ENCODE peak calls at places on chromosomes 1 and 21, in five cellular contexts. J is spleen, M is choroid plexus epithelial cell, L is hepatocyte, C is dorsolateral prefrontal cortex. B is an unnamed sample.
A peak's percentile ranks its signal among the peaks of the same experiment; 100 is the strongest.

GRCh38 chr1:111541721-111542120 is 38.3 kb upstream of the ADORA3 start:
- DNase-seq in M (peak; percentile 56), L (no peak), J (no peak), C (no peak), B (peak; percentile 14)

GRCh38 chr1:115466433-115466832 is 128.4 kb upstream of the NGF start:
- DNase-seq in J (no peak), L (no peak), M (peak; percentile 28), C (no peak), B (no peak)

GRCh38 chr21:36429672-36430546 is 44.7 kb downstream of the CHAF1B start:
- DNase-seq in M (peak; percentile 99), L (peak; percentile 94), J (peak; percentile 85), C (no peak), B (peak; percentile 99)

GRCh38 chr1:178037510-178038253 is 56.2 kb upstream of the RASAL2 start:
- DNase-seq in L (peak; percentile 92), C (peak; percentile 15), J (peak; percentile 92), M (peak; percentile 83), B (peak; percentile 76)

GRCh38 chr1:3393987-3394920 is 60.2 kb upstream of the ARHGEF16 start:
- DNase-seq in C (no peak), J (no peak), M (no peak), L (no peak), B (no peak)

GRCh38 chr1:154726443-154726842 is 118.5 kb upstream of the ADAR start:
- DNase-seq in C (no peak), M (no peak), J (no peak), L (no peak), B (no peak)

GRCh38 chr1:27934818-27935549 is at the start of gene SMPDL3B:
- DNase-seq in L (peak; percentile 70), C (peak; percentile 32), M (no peak), J (peak; percentile 49), B (no peak)

GRCh38 chr1:113192242-113192641 is 119.2 kb downstream of the LRIG2 start:
- DNase-seq in L (no peak), C (no peak), J (no peak), M (no peak), B (no peak)

GRCh38 chr1:47209725-47210330 is 20.0 kb upstream of the PDZK1IP1 start:
- DNase-seq in C (no peak), J (peak; percentile 6), L (no peak), M (no peak), B (no peak)

GRCh38 chr1:3910769-3911520 is 10.9 kb upstream of the C1orf174 start:
- DNase-seq in M (peak; percentile 71), J (peak; percentile 92), C (peak; percentile 59), L (peak; percentile 92), B (peak; percentile 29)

GRCh38 chr1:236156512-236157208 is 14.3 kb downstream of the GPR137B start:
- DNase-seq in M (no peak), C (no peak), J (peak; percentile 87), L (no peak), B (no peak)

GRCh38 chr1:1348420-1349255 is 580 bp downstream of the DVL1 start:
- DNase-seq in L (peak; percentile 68), C (peak; percentile 37), M (peak; percentile 72), J (peak; percentile 90), B (peak; percentile 52)

GRCh38 chr1:30791853-30792252 is 34.3 kb upstream of the LAPTM5 start:
- DNase-seq in M (no peak), C (no peak), L (no peak), J (no peak), B (no peak)

GRCh38 chr21:42406201-42406601 is 2.5 kb downstream of the UBASH3A start:
- DNase-seq in J (peak; percentile 72), L (no peak), C (no peak), M (no peak), B (no peak)

GRCh38 chr1:9135145-9135836 is 6.4 kb upstream of the GPR157 start:
- DNase-seq in J (peak; percentile 65), C (no peak), L (no peak), M (no peak), B (no peak)

GRCh38 chr1:177567393-177567792 is 396.6 kb downstream of the BRINP2 start:
- DNase-seq in J (no peak), M (peak; percentile 45), L (no peak), C (no peak), B (no peak)

GRCh38 chr1:171188388-171189266 is 3.5 kb downstream of the FMO2 start:
- DNase-seq in M (peak; percentile 84), L (peak; percentile 73), C (no peak), J (no peak), B (peak; percentile 57)

GRCh38 chr1:59199734-59200376 is 97.0 kb upstream of the FGGY start:
- DNase-seq in L (no peak), C (no peak), M (no peak), J (no peak), B (no peak)

GRCh38 chr1:218537131-218537904 is 192.2 kb downstream of the TGFB2 start:
- DNase-seq in L (no peak), C (no peak), M (peak; percentile 87), J (no peak), B (peak; percentile 44)

GRCh38 chr21:32705139-32705538 is 22.7 kb downstream of the SYNJ1 start:
- DNase-seq in C (no peak), L (no peak), J (no peak), M (peak; percentile 51), B (peak; percentile 12)

GRCh38 chr1:152165291-152166077 is 6.5 kb upstream of the RPTN start:
- DNase-seq in C (no peak), J (no peak), M (no peak), L (no peak), B (no peak)

GRCh38 chr1:152167835-152168534 is 9.0 kb upstream of the RPTN start:
- DNase-seq in J (no peak), C (no peak), L (no peak), M (peak; percentile 95), B (peak; percentile 76)

GRCh38 chr1:152166966-152167365 is 7.9 kb upstream of the RPTN start:
- DNase-seq in J (no peak), C (no peak), M (no peak), L (no peak), B (no peak)

GRCh38 chr1:152162826-152163463 is 3.9 kb upstream of the RPTN start:
- DNase-seq in L (no peak), M (peak; percentile 98), J (no peak), C (no peak), B (peak; percentile 82)

GRCh38 chr1:152164542-152165136 is 5.6 kb upstream of the RPTN start:
- DNase-seq in C (no peak), M (peak; percentile 56), J (no peak), L (no peak), B (no peak)
- H3K4me3 ChIP-seq in C (no peak overlapping the region), M (no peak overlapping the region), J (no peak overlapping the region), L (no peak overlapping the region), B (no peak overlapping the region)

GRCh38 chr1:51088474-51088873 is 13.6 kb upstream of the C1orf185 start:
- DNase-seq in M (peak; percentile 36), L (no peak), J (no peak), C (no peak), B (no peak)
- H3K4me3 ChIP-seq in M (no peak overlapping the region), L (no peak overlapping the region), J (no peak overlapping the region), C (no peak overlapping the region), B (no peak overlapping the region)

DNA sequence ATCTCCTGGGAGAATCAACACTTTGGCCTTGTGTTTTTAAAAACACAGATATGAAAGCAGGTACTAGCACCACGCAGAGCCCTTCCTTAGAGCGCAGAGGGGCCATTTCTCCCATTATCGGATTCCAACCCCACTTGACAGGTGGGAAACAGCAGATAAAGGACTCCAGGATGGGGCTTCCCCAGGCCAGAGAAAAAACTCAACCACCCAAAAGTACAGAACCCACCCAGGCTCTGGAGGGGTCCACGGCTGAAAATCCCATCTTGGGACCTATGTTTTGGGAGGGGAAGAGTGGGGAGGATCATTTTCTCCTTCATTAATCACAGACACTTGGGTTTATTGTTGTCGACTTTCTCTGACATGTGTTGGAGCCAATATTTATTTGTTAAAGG is 27.1 kb upstream of the COL18A1 start:
- DNase-seq in C (no peak), L (no peak), M (no peak), J (peak; percentile 12), B (no peak)
- H3K4me3 ChIP-seq in C (no peak overlapping the region), L (no peak overlapping the region), M (no peak overlapping the region), J (no peak overlapping the region), B (no peak overlapping the region)

GRCh38 chr21:39087238-39087975 is 95.8 kb downstream of the PSMG1 start:
- DNase-seq in M (no peak), J (no peak), L (no peak), C (no peak), B (peak; percentile 37)
- H3K4me3 ChIP-seq in M (no peak overlapping the region), J (no peak overlapping the region), L (no peak overlapping the region), C (no peak overlapping the region), B (no peak overlapping the region)

GRCh38 chr21:44738621-44739020 is 27.2 kb upstream of the TSPEAR start:
- DNase-seq in M (no peak), J (no peak), C (no peak), L (no peak), B (no peak)

GRCh38 chr21:44734841-44735240 is 23.5 kb upstream of the TSPEAR start:
- DNase-seq in J (no peak), C (no peak), M (no peak), L (no peak), B (no peak)

GRCh38 chr21:44737706-44738354 is 26.5 kb upstream of the TSPEAR start:
- DNase-seq in L (no peak), J (no peak), M (peak; percentile 36), C (no peak), B (peak; percentile 62)

GRCh38 chr21:44735821-44736220 is 24.4 kb upstream of the TSPEAR start:
- DNase-seq in J (no peak), M (no peak), L (no peak), C (no peak), B (no peak)

DNA sequence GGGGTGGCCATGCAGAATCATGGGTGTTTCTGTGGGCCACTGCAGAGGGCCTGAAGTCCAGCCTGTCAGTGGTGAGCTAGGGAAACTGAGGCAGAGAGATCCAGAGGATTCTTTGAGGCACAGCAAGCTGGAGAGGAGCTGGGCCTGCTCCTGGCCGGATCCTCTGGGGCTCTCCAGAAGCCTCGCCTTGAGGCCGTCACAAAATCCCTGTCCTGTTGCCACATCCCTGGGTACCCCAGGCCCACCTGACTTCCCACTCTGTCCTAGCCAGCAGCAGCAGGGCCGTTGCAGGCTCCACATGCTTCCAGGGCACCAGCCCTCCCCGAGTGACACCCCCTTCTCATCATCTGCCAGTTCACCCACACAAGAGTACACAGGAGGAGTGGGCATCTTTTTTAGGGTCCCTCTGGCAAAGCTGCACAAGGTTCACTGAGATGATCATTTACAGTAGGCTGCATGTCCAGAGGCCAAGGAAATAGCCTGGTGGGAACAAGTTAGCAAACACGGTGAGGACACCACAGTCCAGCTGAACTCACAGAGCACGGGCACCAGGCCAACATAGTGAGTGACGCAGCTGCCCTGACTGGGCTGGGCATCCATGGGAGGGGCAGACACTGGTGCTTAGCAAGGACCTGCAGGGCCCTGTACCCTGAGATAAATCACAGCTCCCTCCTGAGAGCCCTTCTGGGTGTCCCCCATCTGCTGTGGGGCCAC is 25.1 kb upstream of the TSPEAR start:
- DNase-seq in L (no peak), M (no peak), J (no peak), C (no peak), B (no peak)
- H3K4me3 ChIP-seq in L (no peak overlapping the region), M (no peak overlapping the region), J (no peak overlapping the region), C (no peak overlapping the region), B (no peak overlapping the region)

GRCh38 chr1:53583903-53584210 is 124.7 kb downstream of the DMRTB1 start:
- DNase-seq in C (no peak), L (no peak), M (no peak), J (peak; percentile 68), B (no peak)
- H3K4me3 ChIP-seq in C (no peak overlapping the region), L (no peak overlapping the region), M (no peak overlapping the region), J (no peak overlapping the region), B (no peak overlapping the region)